ENCODE peak calls at places on chromosomes 4 and X, in four cellular contexts. L is Peyer's patch, H is neural progenitor cell, U is GM12865. E is an unnamed sample.

GRCh38 chr4:41360911-41361830 is 104.4 kb downstream of the UCHL1 start:
- DNase-seq in L (peak; percentile 58), H (peak; percentile 76), U (no peak), E (peak; percentile 35)

GRCh38 chrX:154460326-154460725 is 2.2 kb downstream of the PLXNA3 start:
- DNase-seq in L (no peak), H (no peak), U (no peak), E (no peak)

GRCh38 chrX:9676311-9676710 is 89.3 kb downstream of the GPR143 start:
- DNase-seq in L (no peak), H (no peak), U (no peak), E (no peak)

GRCh38 chr4:43132010-43132582 is 239.6 kb downstream of the GRXCR1 start:
- DNase-seq in L (peak; percentile 54), H (peak; percentile 81), U (peak; percentile 80), E (no peak)

GRCh38 chrX:24760601-24761000 is 66.9 kb downstream of the POLA1 start:
- DNase-seq in L (no peak), H (no peak), U (no peak), E (no peak)

GRCh38 chrX:108299101-108299591 is 139.1 kb downstream of the COL4A6 start:
- DNase-seq in L (no peak), H (peak; percentile 2), U (peak; percentile 13), E (no peak)

GRCh38 chrX:9464435-9465371 is at the start of gene TBL1X:
- DNase-seq in L (peak; percentile 74), H (peak; percentile 71), U (peak; percentile 66), E (peak; percentile 61)

GRCh38 chr4:24229976-24230375 is 340.1 kb upstream of the PPARGC1A start:
- DNase-seq in L (no peak), H (no peak), U (no peak), E (no peak)

GRCh38 chr4:74223801-74224200 is 65.9 kb downstream of the MTHFD2L start:
- DNase-seq in L (no peak), H (no peak), U (no peak), E (no peak)

GRCh38 chrX:40109288-40110008 is 11.7 kb upstream of the BCOR start:
- DNase-seq in L (peak; percentile 75), H (peak; percentile 73), U (peak; percentile 69), E (peak; percentile 60)

GRCh38 chr4:183738961-183739360 is 79.9 kb downstream of the TRAPPC11 start:
- DNase-seq in L (no peak), H (no peak), U (no peak), E (no peak)

GRCh38 chr4:141643557-141643956 is 7.2 kb downstream of the IL15 start:
- DNase-seq in L (no peak), H (no peak), U (peak; percentile 28), E (no peak)

GRCh38 chr4:126604273-126604867 is 1028.4 kb upstream of the INTU start:
- DNase-seq in L (no peak), H (peak; percentile 57), U (peak; percentile 29), E (no peak)

GRCh38 chr4:110550260-110550659 is 72.6 kb downstream of the PITX2 start:
- DNase-seq in L (no peak), H (no peak), U (no peak), E (no peak)

GRCh38 chrX:54560411-54560810 is 30.4 kb downstream of the GNL3L start:
- DNase-seq in L (peak; percentile 6), H (no peak), U (no peak), E (no peak)

GRCh38 chrX:103092942-103093341 is at the start of gene NXF3:
- DNase-seq in L (no peak), H (no peak), U (no peak), E (no peak)

GRCh38 chr4:138062929-138063328 is 179.2 kb downstream of the SLC7A11 start:
- DNase-seq in L (no peak), H (no peak), U (no peak), E (no peak)

GRCh38 chr4:106034205-106034604 is 138.9 kb downstream of the NPNT start:
- DNase-seq in L (no peak), H (no peak), U (no peak), E (no peak)

GRCh38 chr4:15920723-15921591 is 17.6 kb downstream of the FGFBP1 start:
- DNase-seq in L (peak; percentile 90), H (no peak), U (no peak), E (no peak)

GRCh38 chr4:19005211-19005610 is 983.7 kb upstream of the LCORL start:
- DNase-seq in L (no peak), H (no peak), U (no peak), E (no peak)

GRCh38 chr4:158208931-158209640 is 1.2 kb upstream of the TMEM144 start:
- DNase-seq in L (no peak), H (no peak), U (no peak), E (no peak)

GRCh38 chrX:17590892-17591740 is 146.2 kb upstream of the SCML1 start:
- DNase-seq in L (peak; percentile 67), H (peak; percentile 65), U (peak; percentile 56), E (peak; percentile 9)

GRCh38 chr4:89242864-89243740 is 64.5 kb downstream of the GPRIN3 start:
- DNase-seq in L (no peak), H (no peak), U (no peak), E (no peak)

GRCh38 chr4:52368895-52369294 is 290.2 kb downstream of the USP46 start:
- DNase-seq in L (no peak), H (no peak), U (no peak), E (no peak)

GRCh38 chr4:1578968-1579833 is 104.9 kb downstream of the FAM53A start:
- DNase-seq in L (peak; percentile 90), H (peak; percentile 85), U (peak; percentile 28), E (peak; percentile 57)
- TF ChIP-seq CTCF in L (peak; percentile 24), H (peak; percentile 75), U (peak; percentile 54), E (peak; percentile 82)

GRCh38 chr4:7717161-7717560 is 222.5 kb downstream of the AFAP1 start:
- DNase-seq in L (no peak), H (no peak), U (no peak), E (no peak)
- H3K4me3 ChIP-seq in L (no peak overlapping the region), H (no peak overlapping the region), U (no peak overlapping the region), E (no peak overlapping the region)

GRCh38 chr4:98626350-98626749 is 32.1 kb downstream of the TSPAN5 start:
- DNase-seq in L (no peak), H (no peak), U (no peak), E (no peak)
- TF ChIP-seq CTCF in L (no peak), H (no peak), U (no peak), E (no peak)

GRCh38 chrX:140503230-140503585 is 1.7 kb downstream of the SOX3 start:
- DNase-seq in L (no peak), H (peak; percentile 4), U (no peak), E (no peak)

GRCh38 chrX:140502491-140503229 is 2.2 kb downstream of the SOX3 start:
- DNase-seq in L (no peak), H (peak; percentile 54), U (no peak), E (no peak)

GRCh38 chrX:140501940-140502468 is 2.9 kb downstream of the SOX3 start:
- DNase-seq in L (no peak), H (peak; percentile 66), U (no peak), E (no peak)

GRCh38 chrX:140501321-140501720 is 3.5 kb downstream of the SOX3 start:
- DNase-seq in L (no peak), H (peak; percentile 59), U (no peak), E (no peak)

DNA sequence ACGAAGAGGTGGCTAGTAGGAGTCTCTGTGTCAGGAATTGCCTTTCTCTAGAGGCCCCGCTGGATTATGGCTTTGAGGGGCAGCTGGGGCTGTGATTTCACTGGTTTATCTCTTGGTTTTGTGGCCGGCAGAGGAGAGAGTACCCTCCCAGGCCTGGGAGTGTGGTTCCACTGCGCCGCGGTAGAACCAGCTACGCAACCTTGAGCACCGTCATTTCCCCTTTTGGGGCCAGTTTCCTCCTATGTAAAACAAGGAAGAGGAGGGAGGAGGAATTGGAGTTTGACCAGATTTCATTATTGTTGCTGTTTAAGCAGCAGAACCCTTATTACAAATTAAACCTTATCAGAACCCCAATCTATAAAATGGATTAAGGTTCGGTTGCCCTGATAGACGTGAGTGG is 4.4 kb downstream of the SOX3 start:
- DNase-seq in L (no peak), H (peak; percentile 44), U (no peak), E (no peak)
- H3K4me3 ChIP-seq in L (no peak overlapping the region), H (no peak overlapping the region), U (no peak overlapping the region), E (no peak overlapping the region)

DNA sequence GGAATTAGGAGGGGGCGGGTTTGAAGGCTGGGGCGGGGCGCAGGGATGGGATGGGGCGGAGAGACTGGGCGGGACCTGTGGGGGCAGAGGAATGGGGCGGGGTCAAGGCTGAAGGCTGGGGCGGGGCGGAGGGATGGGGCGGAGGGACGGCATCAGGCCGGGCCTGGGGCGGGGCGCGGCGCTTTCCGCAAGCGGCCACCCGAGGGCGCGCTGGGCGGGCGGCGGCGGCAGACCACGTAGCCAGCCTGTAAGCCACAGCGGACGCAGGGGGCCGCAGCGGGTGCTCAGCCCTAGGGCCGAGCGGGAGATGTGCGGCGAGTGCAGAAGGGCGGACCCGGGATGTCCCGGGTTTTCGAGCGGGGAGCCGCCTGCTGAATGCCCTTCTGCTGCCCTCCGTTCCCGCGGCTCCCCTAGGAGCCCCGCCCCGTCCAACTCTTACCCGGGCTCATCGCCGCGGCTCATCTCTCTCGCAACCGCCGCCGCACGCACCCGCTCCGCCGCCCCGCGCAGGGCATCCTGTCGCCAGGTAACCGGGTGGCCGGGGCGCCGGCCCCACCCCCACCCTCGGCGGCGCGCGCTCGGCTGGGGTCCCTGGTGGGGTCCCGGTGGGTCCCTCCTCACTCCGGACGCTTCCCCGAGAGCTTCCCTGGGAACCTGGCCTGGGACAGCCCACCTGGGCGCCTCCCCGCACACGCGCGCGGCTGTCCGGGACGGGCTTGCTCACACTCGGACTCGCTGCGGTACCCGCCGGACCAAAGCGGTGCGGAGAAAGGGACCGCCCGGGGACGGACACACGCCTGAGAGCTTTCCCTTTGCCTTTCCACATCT is at the start of gene CCDC110:
- DNase-seq in L (peak; percentile 97), H (peak; percentile 97), U (peak; percentile 98), E (peak; percentile 94)
- TF ChIP-seq CTCF in L (peak; percentile 71), H (peak; percentile 73), U (peak; percentile 64), E (peak; percentile 67)

GRCh38 chrX:101080326-101080725 is 1.6 kb downstream of the TMEM35A start:
- DNase-seq in L (no peak), H (no peak), U (no peak), E (no peak)

GRCh38 chrX:101081257-101081656 is 2.6 kb downstream of the TMEM35A start:
- DNase-seq in L (no peak), H (no peak), U (no peak), E (no peak)

GRCh38 chrX:101079736-101080135 is 1.1 kb downstream of the TMEM35A start:
- DNase-seq in L (no peak), H (peak; percentile 10), U (no peak), E (no peak)

GRCh38 chrX:101079223-101079622 is 544 bp downstream of the TMEM35A start:
- DNase-seq in L (no peak), H (peak; percentile 9), U (no peak), E (no peak)

GRCh38 chrX:101078716-101079115 is at the start of gene TMEM35A:
- DNase-seq in L (no peak), H (peak; percentile 53), U (no peak), E (no peak)
- H3K4me3 ChIP-seq in L (peak within 1 kb of the TSS; percentile 25), H (peak within 1 kb of the TSS; percentile 79), U (no peak within 1 kb of the TSS), E (peak within 1 kb of the TSS; percentile 17)

DNA sequence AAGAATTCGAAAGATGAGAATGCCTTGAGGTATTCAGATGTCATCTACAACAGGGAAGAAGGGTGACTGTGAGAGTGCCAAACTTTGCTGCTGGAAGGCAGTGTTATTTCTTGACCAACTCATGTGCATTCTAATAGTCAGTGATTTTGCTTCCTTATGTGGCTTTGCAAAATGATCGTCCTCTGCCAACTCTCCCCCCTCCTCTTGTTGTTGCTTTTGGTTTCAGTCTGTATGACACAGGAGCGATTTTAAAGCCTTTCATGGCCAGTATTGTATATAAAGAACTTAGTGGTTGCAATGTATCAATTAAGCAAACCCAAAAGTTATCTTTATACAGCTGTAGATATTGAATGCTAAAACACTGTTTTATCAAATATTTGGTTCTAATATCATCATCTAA is 379.1 kb downstream of the IL1RAPL1 start:
- DNase-seq in L (no peak), H (no peak), U (peak; percentile 36), E (no peak)
- TF ChIP-seq CTCF in L (no peak), H (no peak), U (no peak), E (no peak)

E was measured in gastrocnemius medialis.